ENCODE peak calls at places on chromosomes 11 and 22, in five cellular contexts. K is NCI-H2081; C is activated effector memory CD4-positive, alpha-beta T cell treated with anti-CD3 and anti-CD28 coated beads, Interleukin-2, amount 50 U/mL, for 16 hours; H is AG10803; R is HS-5. Z is an unnamed sample.

GRCh38 chr22:44591146-44591790 is 93.2 kb upstream of the RTL6 start:
- DNase-seq in K (no peak), H (no peak), C (no peak), R (no peak), Z (no peak)

GRCh38 chr11:62108971-62109391 is 14.8 kb upstream of the INCENP start:
- DNase-seq in C (no peak), R (peak; percentile 33), K (no peak), H (peak; percentile 53), Z (peak; percentile 64)

GRCh38 chr11:11251394-11251970 is 101.6 kb downstream of the CSNK2A3 start:
- DNase-seq in K (no peak), R (no peak), H (no peak), C (no peak), Z (no peak)

GRCh38 chr22:20039683-20040325 is 18.9 kb downstream of the TANGO2 start:
- DNase-seq in R (no peak), C (no peak), K (peak; percentile 12), H (no peak), Z (no peak)

GRCh38 chr11:19093976-19094375 is 23.0 kb upstream of the ZDHHC13 start:
- DNase-seq in K (no peak), C (no peak), R (no peak), H (peak; percentile 62), Z (peak; percentile 63)

GRCh38 chr11:61384271-61385242 is 7.8 kb upstream of the TMEM216 start:
- DNase-seq in R (no peak), H (no peak), C (peak; percentile 53), K (peak; percentile 20), Z (peak; percentile 26)

GRCh38 chr11:14054708-14055107 is 92.2 kb downstream of the SPON1 start:
- DNase-seq in C (no peak), K (no peak), H (peak; percentile 99), R (peak; percentile 43), Z (no peak)

GRCh38 chr11:112122206-112122605 is 35.5 kb downstream of the SDHD start:
- DNase-seq in C (no peak), H (no peak), R (no peak), K (no peak), Z (no peak)

GRCh38 chr11:124640660-124641059 is 18.0 kb downstream of the TBRG1 start:
- DNase-seq in K (no peak), H (no peak), R (no peak), C (no peak), Z (no peak)

GRCh38 chr11:28461338-28461737 is 353.1 kb downstream of the METTL15 start:
- DNase-seq in R (peak; percentile 35), H (peak; percentile 83), K (no peak), C (no peak), Z (peak; percentile 70)

GRCh38 chr11:74398244-74399159 is at the start of gene PGM2L1:
- DNase-seq in K (peak; percentile 94), C (peak; percentile 96), R (peak; percentile 78), H (peak; percentile 90), Z (peak; percentile 95)